ENCODE peak calls at places on chromosomes 7 and 10, in seven cellular contexts. E is H9, S is fibroblast of lung, C is A549, Z is NCI-H2081, T is memory B cell, Q is aorta. F is an unnamed sample.

GRCh38 chr10:88092975-88093374 is 229.6 kb downstream of the PTEN start:
- DNase-seq in Q (no peak), S (no peak), E (no peak), C (no peak), T (no peak), Z (no peak), F (no peak)

GRCh38 chr7:22397981-22398380 is 41.0 kb upstream of the RAPGEF5 start:
- DNase-seq in Q (no peak), T (no peak), S (peak; percentile 66), Z (no peak), C (no peak), E (no peak), F (no peak)

GRCh38 chr7:455110-455928 is 64.3 kb downstream of the PDGFA start:
- DNase-seq in S (no peak), E (no peak), Z (peak; percentile 67), T (no peak), C (no peak), Q (peak; percentile 78), F (no peak)

GRCh38 chr10:94358480-94358879 is 4.3 kb downstream of the NOC3L start:
- DNase-seq in Q (no peak), Z (no peak), C (no peak), T (no peak), S (peak; percentile 96), E (no peak), F (no peak)

GRCh38 chr7:92343719-92344118 is 97.9 kb downstream of the ANKIB1 start:
- DNase-seq in E (no peak), Q (no peak), T (no peak), Z (no peak), S (no peak), C (no peak), F (no peak)

GRCh38 chr7:75732764-75733630 is 5.7 kb downstream of the HIP1 start:
- DNase-seq in E (no peak), S (peak; percentile 93), Q (no peak), C (peak; percentile 70), T (no peak), Z (no peak), F (no peak)

GRCh38 chr7:20713792-20714191 is 72.9 kb downstream of the SP8 start:
- DNase-seq in E (peak; percentile 48), S (no peak), Z (no peak), T (no peak), Q (no peak), C (no peak), F (no peak)

GRCh38 chr10:83666762-83667161 is 472.5 kb upstream of the GHITM start:
- DNase-seq in C (no peak), Z (no peak), Q (no peak), E (no peak), S (peak; percentile 61), T (no peak), F (no peak)

GRCh38 chr7:131753620-131754222 is 197.3 kb upstream of the PODXL start:
- DNase-seq in T (no peak), E (peak; percentile 70), C (peak; percentile 52), Q (no peak), Z (no peak), S (no peak), F (no peak)

GRCh38 chr10:62696798-62697197 is 107.7 kb upstream of the ADO start:
- DNase-seq in Q (no peak), Z (no peak), S (no peak), E (no peak), C (no peak), T (no peak), F (no peak)

GRCh38 chr10:113471241-113471996 is 81.4 kb upstream of the HABP2 start:
- DNase-seq in Q (no peak), S (no peak), T (no peak), C (no peak), E (no peak), Z (no peak), F (no peak)

GRCh38 chr7:99203092-99203491 is 4.8 kb downstream of the KPNA7 start:
- DNase-seq in C (no peak), S (no peak), Q (no peak), E (no peak), Z (no peak), T (no peak), F (no peak)

GRCh38 chr7:1925349-1925748 is 255.3 kb downstream of the ELFN1 start:
- DNase-seq in Q (no peak), S (no peak), T (no peak), E (no peak), C (peak; percentile 16), Z (no peak), F (no peak)